ENCODE peak calls at places on chromosomes 16 and 17, in nine cellular contexts. One of them, this sample, is unnamed.

GRCh38 chr17:18213666-18214270 is 11.7 kb upstream of the LLGL1 start:
- ATAC-seq in pancreas: no peak
- ATAC-seq in heart left ventricle: no peak
- ATAC-seq in aorta: no peak
- ATAC-seq in left ventricle myocardium superior: no peak
- ATAC-seq in stimulated activated naive B cell treated with anti-CD40 and anti-IgM and Interleukin-4, amounts not matched to agents 10 μg/mL and 1 μg/mL and 100 μg/mL, for 72 hours: no peak
- ATAC-seq in RWPE2: no peak
- ATAC-seq in upper lobe of right lung: no peak
- ATAC-seq in right cardiac atrium: no peak
- ATAC-seq in this sample: no peak

GRCh38 chr16:53780051-53780450 is 76.1 kb downstream of the FTO start:
- ATAC-seq in right cardiac atrium: no peak
- ATAC-seq in pancreas: peak; percentile 57
- ATAC-seq in aorta: no peak
- ATAC-seq in upper lobe of right lung: peak; percentile 67
- ATAC-seq in left ventricle myocardium superior: no peak
- ATAC-seq in stimulated activated naive B cell treated with anti-CD40 and anti-IgM and Interleukin-4, amounts not matched to agents 10 μg/mL and 1 μg/mL and 100 μg/mL, for 72 hours: no peak
- ATAC-seq in heart left ventricle: no peak
- ATAC-seq in RWPE2: no peak
- ATAC-seq in this sample: peak; percentile 79

GRCh38 chr17:82193520-82194236 is 19.0 kb downstream of the CCDC57 start:
- ATAC-seq in heart left ventricle: peak; percentile 57
- ATAC-seq in pancreas: no peak
- ATAC-seq in stimulated activated naive B cell treated with anti-CD40 and anti-IgM and Interleukin-4, amounts not matched to agents 10 μg/mL and 1 μg/mL and 100 μg/mL, for 72 hours: no peak
- ATAC-seq in upper lobe of right lung: peak; percentile 87
- ATAC-seq in aorta: no peak
- ATAC-seq in right cardiac atrium: peak; percentile 52
- ATAC-seq in RWPE2: no peak
- ATAC-seq in left ventricle myocardium superior: peak; percentile 59
- ATAC-seq in this sample: peak; percentile 48

GRCh38 chr17:19370493-19370960 is 7.8 kb upstream of the MAPK7 start:
- ATAC-seq in left ventricle myocardium superior: peak; percentile 83
- ATAC-seq in pancreas: no peak
- ATAC-seq in RWPE2: no peak
- ATAC-seq in aorta: peak; percentile 34
- ATAC-seq in right cardiac atrium: peak; percentile 89
- ATAC-seq in stimulated activated naive B cell treated with anti-CD40 and anti-IgM and Interleukin-4, amounts not matched to agents 10 μg/mL and 1 μg/mL and 100 μg/mL, for 72 hours: peak; percentile 80
- ATAC-seq in upper lobe of right lung: peak; percentile 77
- ATAC-seq in heart left ventricle: peak; percentile 91
- ATAC-seq in this sample: peak; percentile 30

GRCh38 chr17:51398647-51399046 is 138.3 kb downstream of the UTP18 start:
- ATAC-seq in aorta: no peak
- ATAC-seq in left ventricle myocardium superior: no peak
- ATAC-seq in upper lobe of right lung: no peak
- ATAC-seq in right cardiac atrium: no peak
- ATAC-seq in heart left ventricle: no peak
- ATAC-seq in pancreas: no peak
- ATAC-seq in stimulated activated naive B cell treated with anti-CD40 and anti-IgM and Interleukin-4, amounts not matched to agents 10 μg/mL and 1 μg/mL and 100 μg/mL, for 72 hours: no peak
- ATAC-seq in RWPE2: no peak
- ATAC-seq in this sample: no peak

GRCh38 chr17:68498479-68499326 is 13.5 kb upstream of the PRKAR1A start:
- ATAC-seq in heart left ventricle: peak; percentile 91
- ATAC-seq in pancreas: no peak
- ATAC-seq in upper lobe of right lung: peak; percentile 80
- ATAC-seq in aorta: no peak
- ATAC-seq in stimulated activated naive B cell treated with anti-CD40 and anti-IgM and Interleukin-4, amounts not matched to agents 10 μg/mL and 1 μg/mL and 100 μg/mL, for 72 hours: peak; percentile 31
- ATAC-seq in left ventricle myocardium superior: peak; percentile 93
- ATAC-seq in right cardiac atrium: peak; percentile 89
- ATAC-seq in RWPE2: no peak
- ATAC-seq in this sample: peak; percentile 12

GRCh38 chr17:81033535-81034167 is 1.3 kb upstream of the BAIAP2 start:
- ATAC-seq in pancreas: no peak
- ATAC-seq in stimulated activated naive B cell treated with anti-CD40 and anti-IgM and Interleukin-4, amounts not matched to agents 10 μg/mL and 1 μg/mL and 100 μg/mL, for 72 hours: no peak
- ATAC-seq in RWPE2: no peak
- ATAC-seq in heart left ventricle: no peak
- ATAC-seq in right cardiac atrium: no peak
- ATAC-seq in upper lobe of right lung: no peak
- ATAC-seq in left ventricle myocardium superior: no peak
- ATAC-seq in aorta: no peak
- ATAC-seq in this sample: no peak

GRCh38 chr16:52540910-52541309 is 6.0 kb downstream of the TOX3 start:
- ATAC-seq in right cardiac atrium: no peak
- ATAC-seq in RWPE2: no peak
- ATAC-seq in stimulated activated naive B cell treated with anti-CD40 and anti-IgM and Interleukin-4, amounts not matched to agents 10 μg/mL and 1 μg/mL and 100 μg/mL, for 72 hours: no peak
- ATAC-seq in pancreas: no peak
- ATAC-seq in upper lobe of right lung: no peak
- ATAC-seq in aorta: no peak
- ATAC-seq in heart left ventricle: no peak
- ATAC-seq in left ventricle myocardium superior: no peak
- ATAC-seq in this sample: no peak

GRCh38 chr16:25709182-25709581 is 17.4 kb downstream of the HS3ST4 start:
- ATAC-seq in aorta: no peak
- ATAC-seq in RWPE2: no peak
- ATAC-seq in right cardiac atrium: no peak
- ATAC-seq in upper lobe of right lung: no peak
- ATAC-seq in stimulated activated naive B cell treated with anti-CD40 and anti-IgM and Interleukin-4, amounts not matched to agents 10 μg/mL and 1 μg/mL and 100 μg/mL, for 72 hours: no peak
- ATAC-seq in pancreas: no peak
- ATAC-seq in left ventricle myocardium superior: no peak
- ATAC-seq in heart left ventricle: no peak
- ATAC-seq in this sample: no peak

GRCh38 chr16:31435341-31436220 is 7.0 kb downstream of the ZNF843 start:
- ATAC-seq in right cardiac atrium: peak; percentile 23
- ATAC-seq in aorta: peak; percentile 37
- ATAC-seq in left ventricle myocardium superior: no peak
- ATAC-seq in stimulated activated naive B cell treated with anti-CD40 and anti-IgM and Interleukin-4, amounts not matched to agents 10 μg/mL and 1 μg/mL and 100 μg/mL, for 72 hours: no peak
- ATAC-seq in pancreas: no peak
- ATAC-seq in heart left ventricle: no peak
- ATAC-seq in RWPE2: no peak
- ATAC-seq in upper lobe of right lung: peak; percentile 45
- ATAC-seq in this sample: peak; percentile 87

GRCh38 chr16:47299587-47299986 is 155.8 kb upstream of the NETO2 start:
- ATAC-seq in stimulated activated naive B cell treated with anti-CD40 and anti-IgM and Interleukin-4, amounts not matched to agents 10 μg/mL and 1 μg/mL and 100 μg/mL, for 72 hours: no peak
- ATAC-seq in pancreas: no peak
- ATAC-seq in heart left ventricle: no peak
- ATAC-seq in left ventricle myocardium superior: no peak
- ATAC-seq in upper lobe of right lung: no peak
- ATAC-seq in right cardiac atrium: no peak
- ATAC-seq in RWPE2: no peak
- ATAC-seq in aorta: no peak
- ATAC-seq in this sample: no peak

GRCh38 chr16:86854058-86854621 is 275.8 kb downstream of the FOXL1 start:
- ATAC-seq in upper lobe of right lung: no peak
- ATAC-seq in stimulated activated naive B cell treated with anti-CD40 and anti-IgM and Interleukin-4, amounts not matched to agents 10 μg/mL and 1 μg/mL and 100 μg/mL, for 72 hours: no peak
- ATAC-seq in RWPE2: no peak
- ATAC-seq in aorta: no peak
- ATAC-seq in left ventricle myocardium superior: peak; percentile 48
- ATAC-seq in heart left ventricle: no peak
- ATAC-seq in pancreas: no peak
- ATAC-seq in right cardiac atrium: no peak
- ATAC-seq in this sample: no peak

GRCh38 chr16:24834459-24835335 is 11.1 kb upstream of the SLC5A11 start:
- ATAC-seq in aorta: no peak
- ATAC-seq in pancreas: no peak
- ATAC-seq in left ventricle myocardium superior: peak; percentile 49
- ATAC-seq in right cardiac atrium: peak; percentile 38
- ATAC-seq in upper lobe of right lung: peak; percentile 65
- ATAC-seq in stimulated activated naive B cell treated with anti-CD40 and anti-IgM and Interleukin-4, amounts not matched to agents 10 μg/mL and 1 μg/mL and 100 μg/mL, for 72 hours: peak; percentile 48
- ATAC-seq in RWPE2: peak; percentile 78
- ATAC-seq in heart left ventricle: peak; percentile 29
- ATAC-seq in this sample: peak; percentile 77

GRCh38 chr17:17950806-17951205 is 21.4 kb downstream of the TOM1L2 start:
- ATAC-seq in RWPE2: peak; percentile 56
- ATAC-seq in aorta: no peak
- ATAC-seq in right cardiac atrium: no peak
- ATAC-seq in left ventricle myocardium superior: no peak
- ATAC-seq in stimulated activated naive B cell treated with anti-CD40 and anti-IgM and Interleukin-4, amounts not matched to agents 10 μg/mL and 1 μg/mL and 100 μg/mL, for 72 hours: no peak
- ATAC-seq in pancreas: no peak
- ATAC-seq in heart left ventricle: no peak
- ATAC-seq in upper lobe of right lung: no peak
- ATAC-seq in this sample: peak; percentile 72

GRCh38 chr17:56149266-56150036 is 3.8 kb upstream of the ANKFN1 start:
- ATAC-seq in heart left ventricle: no peak
- ATAC-seq in RWPE2: no peak
- ATAC-seq in left ventricle myocardium superior: no peak
- ATAC-seq in stimulated activated naive B cell treated with anti-CD40 and anti-IgM and Interleukin-4, amounts not matched to agents 10 μg/mL and 1 μg/mL and 100 μg/mL, for 72 hours: no peak
- ATAC-seq in pancreas: peak; percentile 63
- ATAC-seq in right cardiac atrium: no peak
- ATAC-seq in aorta: no peak
- ATAC-seq in upper lobe of right lung: no peak
- ATAC-seq in this sample: no peak

GRCh38 chr17:45977976-45978626 is 20.9 kb upstream of the STH start:
- ATAC-seq in heart left ventricle: no peak
- ATAC-seq in upper lobe of right lung: no peak
- ATAC-seq in RWPE2: no peak
- ATAC-seq in right cardiac atrium: no peak
- ATAC-seq in pancreas: no peak
- ATAC-seq in stimulated activated naive B cell treated with anti-CD40 and anti-IgM and Interleukin-4, amounts not matched to agents 10 μg/mL and 1 μg/mL and 100 μg/mL, for 72 hours: no peak
- ATAC-seq in aorta: no peak
- ATAC-seq in left ventricle myocardium superior: no peak
- ATAC-seq in this sample: no peak

GRCh38 chr17:68733241-68734176 is 132.3 kb upstream of the FAM20A start:
- ATAC-seq in heart left ventricle: peak; percentile 65
- ATAC-seq in stimulated activated naive B cell treated with anti-CD40 and anti-IgM and Interleukin-4, amounts not matched to agents 10 μg/mL and 1 μg/mL and 100 μg/mL, for 72 hours: no peak
- ATAC-seq in upper lobe of right lung: no peak
- ATAC-seq in RWPE2: no peak
- ATAC-seq in right cardiac atrium: peak; percentile 88
- ATAC-seq in pancreas: peak; percentile 40
- ATAC-seq in aorta: peak; percentile 63
- ATAC-seq in left ventricle myocardium superior: peak; percentile 83
- ATAC-seq in this sample: peak; percentile 43